ENCODE peak calls at places on chromosomes 4 and X, in seven cellular contexts. H, M, W, T, S, Y and I are unnamed samples.

GRCh38 chrX:78708171-78708570 is 39.3 kb upstream of the LPAR4 start:
- DNase-seq in H (peak; percentile 9), M (peak; percentile 10), W (peak; percentile 48), T (no peak), S (no peak), Y (no peak), I (peak; percentile 58)

GRCh38 chr4:30716158-30716557 is 4.0 kb upstream of the PCDH7 start:
- DNase-seq in H (no peak), M (peak; percentile 19), W (no peak), T (no peak), S (no peak), Y (no peak), I (peak; percentile 66)

GRCh38 chr4:152999376-153000067 is 63.4 kb downstream of the FHDC1 start:
- DNase-seq in H (no peak), M (no peak), W (no peak), T (no peak), S (no peak), Y (no peak), I (no peak)

GRCh38 chrX:1554469-1555210 is 17.7 kb upstream of the P2RY8 start:
- DNase-seq in H (no peak), M (no peak), W (no peak), T (no peak), S (no peak), Y (no peak), I (no peak)

GRCh38 chrX:51779306-51779705 is 36.1 kb downstream of the GSPT2 start:
- DNase-seq in H (no peak), M (no peak), W (no peak), T (no peak), S (no peak), Y (no peak), I (no peak)

GRCh38 chrX:30637874-30638793 is 15.1 kb upstream of the GK start:
- DNase-seq in H (no peak), M (no peak), W (no peak), T (no peak), S (no peak), Y (no peak), I (no peak)

GRCh38 chr4:87839309-87839946 is 6.7 kb downstream of the MEPE start:
- DNase-seq in H (no peak), M (peak; percentile 23), W (peak; percentile 59), T (peak; percentile 5), S (no peak), Y (no peak), I (peak; percentile 61)

GRCh38 chr4:1338752-1339414 is 8.1 kb upstream of the UVSSA start:
- DNase-seq in H (no peak), M (no peak), W (no peak), T (no peak), S (no peak), Y (no peak), I (no peak)

GRCh38 chr4:25440478-25441030 is 63.5 kb downstream of the ANAPC4 start:
- DNase-seq in H (peak; percentile 55), M (no peak), W (no peak), T (peak; percentile 1), S (no peak), Y (no peak), I (peak; percentile 92)

GRCh38 chrX:94057385-94057784 is 383.4 kb downstream of the FAM133A start:
- DNase-seq in H (no peak), M (peak; percentile 52), W (no peak), T (no peak), S (no peak), Y (no peak), I (no peak)

GRCh38 chr4:6733358-6734164 is 17.6 kb downstream of the BLOC1S4 start:
- DNase-seq in H (no peak), M (no peak), W (no peak), T (no peak), S (no peak), Y (no peak), I (no peak)

GRCh38 chrX:113966791-113967190 is 617.1 kb upstream of the HTR2C start:
- DNase-seq in H (no peak), M (no peak), W (no peak), T (no peak), S (no peak), Y (no peak), I (no peak)

GRCh38 chr4:139655116-139655515 is 10.5 kb upstream of the MGST2 start:
- DNase-seq in H (no peak), M (peak; percentile 51), W (peak; percentile 72), T (peak; percentile 39), S (no peak), Y (peak; percentile 47), I (peak; percentile 69)

GRCh38 chrX:110004210-110004609 is 1.3 kb downstream of the TMEM164 start:
- DNase-seq in H (no peak), M (peak; percentile 25), W (no peak), T (no peak), S (no peak), Y (no peak), I (no peak)

GRCh38 chr4:176187610-176188009 is 7.8 kb downstream of the SPATA4 start:
- DNase-seq in H (no peak), M (peak; percentile 60), W (peak; percentile 20), T (peak; percentile 62), S (no peak), Y (no peak), I (peak; percentile 2)

GRCh38 chr4:75717332-75717873 is 7.0 kb upstream of the USO1 start:
- DNase-seq in H (no peak), M (no peak), W (no peak), T (no peak), S (no peak), Y (no peak), I (no peak)

GRCh38 chr4:144582975-144583374 is 63.0 kb upstream of the HHIP start:
- DNase-seq in H (no peak), M (no peak), W (no peak), T (peak; percentile 20), S (no peak), Y (no peak), I (peak; percentile 6)

DNA sequence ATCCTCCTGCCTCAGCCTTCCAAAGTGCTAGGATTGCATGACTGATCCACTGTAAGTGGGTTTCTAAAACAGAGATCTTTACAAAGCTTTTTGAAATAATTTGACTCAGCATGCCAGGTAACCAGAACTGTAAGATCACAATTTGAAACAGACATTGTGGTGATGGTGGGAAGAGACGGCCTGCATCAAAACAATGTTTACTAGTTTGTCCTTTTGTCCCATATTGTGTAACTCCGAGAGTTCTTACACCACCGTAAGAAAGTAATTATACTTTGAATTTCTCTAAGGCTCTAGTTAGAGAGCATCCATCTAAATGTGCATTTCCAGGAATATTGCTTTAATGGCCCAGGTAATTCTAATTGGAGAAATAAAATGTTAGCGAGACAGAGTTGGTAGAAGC is 594 bp upstream of the ARHGAP24 start:
- DNase-seq in H (no peak), M (no peak), W (peak; percentile 63), T (no peak), S (no peak), Y (no peak), I (no peak)
- H3K4me3 ChIP-seq in H (peak overlapping the region; percentile 75), M (no peak overlapping the region), W (peak overlapping the region; percentile 83), T (peak overlapping the region; percentile 75), S (peak overlapping the region; percentile 76), Y (no peak overlapping the region), I (peak overlapping the region; percentile 78)

GRCh38 chr4:168724243-168724642 is 227.4 kb downstream of the PALLD start:
- DNase-seq in H (no peak), M (no peak), W (no peak), T (no peak), S (no peak), Y (no peak), I (no peak)
- TF ChIP-seq CTCF in H (no peak), M (no peak), W (no peak), T (no peak), S (no peak), Y (no peak), I (no peak)

DNA sequence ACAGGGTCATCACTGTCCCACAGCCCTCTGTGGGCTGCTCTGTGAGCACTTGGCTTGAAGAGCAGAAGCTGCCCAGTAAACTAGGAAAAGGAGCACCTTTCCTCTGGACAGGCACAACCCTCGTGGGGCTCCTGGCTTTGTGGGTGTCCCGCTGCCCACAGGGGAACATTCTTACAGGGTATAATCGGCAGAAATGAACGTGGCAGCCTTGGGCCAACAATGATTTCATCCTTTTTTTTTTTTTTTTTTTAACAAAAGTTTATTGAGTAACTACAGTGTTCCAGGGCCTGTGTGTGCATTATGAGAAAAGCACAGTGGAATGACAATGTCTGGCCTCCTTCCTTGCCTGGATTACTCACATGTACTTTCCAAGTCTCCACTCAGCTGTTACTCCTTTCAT is 197.2 kb downstream of the PDGFC start:
- DNase-seq in H (no peak), M (peak; percentile 86), W (peak; percentile 96), T (peak; percentile 95), S (no peak), Y (no peak), I (peak; percentile 95)
- H3K4me3 ChIP-seq in H (no peak overlapping the region), M (peak overlapping the region; percentile 61), W (peak overlapping the region; percentile 16), T (peak overlapping the region; percentile 43), S (no peak overlapping the region), Y (no peak overlapping the region), I (no peak overlapping the region)

GRCh38 chr4:81040175-81040659 is 9.7 kb downstream of the BMP3 start:
- DNase-seq in H (no peak), M (peak; percentile 16), W (peak; percentile 36), T (peak; percentile 6), S (no peak), Y (no peak), I (peak; percentile 63)
- TF ChIP-seq CTCF in H (peak; percentile 27), M (peak; percentile 78), W (peak; percentile 78), T (peak; percentile 87), S (peak; percentile 53), Y (peak; percentile 72), I (peak; percentile 76)

DNA sequence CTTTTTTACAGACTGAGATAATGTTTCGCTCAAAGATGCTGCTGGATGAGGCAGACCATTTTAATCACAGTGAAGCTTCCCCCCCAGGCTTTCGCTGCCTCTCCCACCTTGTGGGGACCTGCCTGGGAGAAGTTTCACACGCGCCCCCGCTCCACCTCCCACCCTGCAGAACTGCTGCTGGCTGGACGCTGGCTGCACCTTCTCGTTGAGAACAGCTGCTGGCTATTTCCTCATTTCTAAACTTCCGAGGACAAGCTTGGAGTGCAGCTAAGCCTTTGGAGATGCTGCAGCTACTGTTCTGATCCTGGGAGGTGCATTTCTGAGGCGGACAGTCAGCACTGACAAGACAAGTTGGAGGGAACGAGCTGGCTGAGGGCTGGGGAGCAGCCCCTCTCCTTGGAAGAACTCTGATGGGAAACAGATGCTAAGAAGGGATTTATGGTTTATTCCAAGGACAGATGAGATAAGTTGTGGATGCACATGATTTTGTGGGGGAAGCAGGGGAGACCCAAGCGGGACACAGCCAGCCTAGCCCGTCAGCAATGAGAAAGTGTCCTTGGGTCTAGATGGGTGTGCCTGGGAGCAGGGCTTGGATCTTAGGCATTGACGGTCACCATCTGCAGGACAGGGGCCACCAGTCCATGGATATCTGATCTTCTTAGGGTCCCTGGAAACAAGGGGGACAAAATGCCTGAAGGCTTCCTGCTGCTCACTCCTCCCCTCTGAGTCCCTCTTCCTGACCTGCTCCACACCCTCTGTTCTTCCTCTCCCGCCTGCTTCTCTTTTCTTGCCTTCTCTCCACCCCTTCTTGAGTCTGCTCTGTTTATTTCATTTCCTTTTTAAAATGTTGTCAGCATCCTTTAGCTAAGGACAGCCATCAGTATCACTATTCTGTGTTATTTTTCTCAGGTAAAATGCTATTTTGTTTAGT is 298.2 kb downstream of the RAPGEF2 start:
- DNase-seq in H (peak; percentile 31), M (no peak), W (peak; percentile 69), T (no peak), S (no peak), Y (no peak), I (peak; percentile 23)
- H3K4me3 ChIP-seq in H (peak overlapping the region; percentile 21), M (no peak overlapping the region), W (peak overlapping the region; percentile 30), T (no peak overlapping the region), S (peak overlapping the region; percentile 45), Y (no peak overlapping the region), I (no peak overlapping the region)

DNA sequence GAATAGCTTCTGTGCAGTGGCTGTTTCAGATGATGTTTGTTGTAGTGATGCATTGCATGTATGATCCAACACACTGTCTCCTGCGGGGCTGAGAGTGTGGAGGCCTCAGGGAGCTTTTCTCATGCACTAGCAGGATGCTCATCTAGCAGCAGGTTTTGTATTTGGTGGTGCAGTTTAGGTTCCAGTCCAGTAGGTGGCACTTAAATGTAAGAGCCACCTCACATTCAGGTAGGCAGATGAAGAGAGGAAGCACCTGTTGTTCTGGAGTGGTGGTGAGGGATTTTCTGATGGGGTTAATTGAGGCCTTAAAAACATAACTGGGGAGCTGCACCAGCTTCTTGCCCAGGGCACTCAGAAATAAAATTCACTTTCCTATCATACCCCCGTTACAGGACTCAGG is 300.9 kb downstream of the SPIN4 start:
- DNase-seq in H (no peak), M (no peak), W (no peak), T (no peak), S (no peak), Y (no peak), I (no peak)
- TF ChIP-seq CTCF in H (no peak), M (peak; percentile 38), W (no peak), T (no peak), S (no peak), Y (peak; percentile 12), I (no peak)